ENCODE peak calls at places on chromosomes 4 and X, in eight cellular contexts. T is right cardiac atrium, Q is WERI-Rb-1, G is mesenchymal stem cell, R is psoas muscle, I is fibroblast of lung, O is A673, X is tibial artery. K is an unnamed sample. For H3K27me3, the result is how much of the 10 kb centered on the place peaks cover.

GRCh38 chr4:101102114-101102752 is 245.1 kb downstream of the PPP3CA start:
- DNase-seq in T (peak), Q (no peak), G (no peak), R (peak), I (peak), O (peak), X (peak), K (no peak)

GRCh38 chr4:159070742-159071141 is 32.1 kb upstream of the RAPGEF2 start:
- DNase-seq in T (no peak), Q (no peak), G (peak), R (no peak), I (peak), O (no peak), X (no peak), K (no peak)

GRCh38 chr4:176300036-176300435 is 19.7 kb upstream of the SPCS3 start:
- DNase-seq in T (no peak), Q (peak), G (no peak), R (no peak), I (no peak), O (no peak), X (no peak), K (no peak)

GRCh38 chr4:185346975-185347601 is 48.6 kb downstream of the LRP2BP start:
- DNase-seq in T (no peak), Q (no peak), G (peak), R (no peak), I (peak), O (no peak), X (no peak), K (no peak)

GRCh38 chrX:625137-625691 is 5.4 kb upstream of the SHOX start:
- DNase-seq in T (no peak), Q (no peak), G (no peak), R (no peak), I (no peak), O (no peak), X (no peak), K (no peak)

GRCh38 chrX:150688911-150689451 is 4.2 kb upstream of the MTMR1 start:
- DNase-seq in T (no peak), Q (no peak), G (peak), R (no peak), I (peak), O (peak), X (no peak), K (no peak)

GRCh38 chr4:141391771-141392170 is 171.1 kb downstream of the ZNF330 start:
- DNase-seq in T (no peak), Q (no peak), G (no peak), R (no peak), I (no peak), O (no peak), X (no peak), K (no peak)

GRCh38 chrX:138748480-138748879 is 37.0 kb upstream of the FGF13 start:
- DNase-seq in T (no peak), Q (no peak), G (no peak), R (no peak), I (peak), O (peak), X (no peak), K (no peak)

GRCh38 chrX:65203545-65203944 is 227.3 kb upstream of the ZC4H2 start:
- DNase-seq in T (peak), Q (no peak), G (no peak), R (no peak), I (no peak), O (no peak), X (no peak), K (no peak)

GRCh38 chrX:123779908-123780396 is 47.1 kb upstream of the THOC2 start:
- DNase-seq in T (no peak), Q (no peak), G (no peak), R (no peak), I (no peak), O (no peak), X (no peak), K (no peak)

GRCh38 chr4:82431026-82431745 is 796 bp downstream of the ENOPH1 start:
- DNase-seq in T (peak), Q (peak), G (peak), R (no peak), I (no peak), O (no peak), X (no peak), K (no peak)

GRCh38 chrX:47384502-47384901 is 14.1 kb downstream of the ZNF157 start:
- DNase-seq in T (peak), Q (peak), G (peak), R (no peak), I (peak), O (peak), X (peak), K (peak)

GRCh38 chrX:110136136-110136535 is 133.2 kb downstream of the TMEM164 start:
- DNase-seq in T (no peak), Q (no peak), G (no peak), R (no peak), I (no peak), O (no peak), X (no peak), K (no peak)

GRCh38 chrX:30654989-30655607 is 1.9 kb downstream of the GK start:
- DNase-seq in T (no peak), Q (no peak), G (no peak), R (no peak), I (peak), O (no peak), X (no peak), K (no peak)

GRCh38 chr4:8910100-8910821 is 38.6 kb upstream of the HMX1 start:
- DNase-seq in T (no peak), Q (peak), G (no peak), R (peak), I (no peak), O (no peak), X (peak), K (no peak)

GRCh38 chr4:3339566-3339965 is 46.7 kb downstream of the RGS12 start:
- DNase-seq in T (no peak), Q (no peak), G (no peak), R (no peak), I (no peak), O (no peak), X (no peak), K (no peak)

GRCh38 chr4:181140037-181140603 is 1103.1 kb upstream of the TENM3 start:
- DNase-seq in T (no peak), Q (no peak), G (no peak), R (no peak), I (peak), O (peak), X (no peak), K (no peak)

GRCh38 chrX:49249616-49250015 is 14.3 kb downstream of the CCDC22 start:
- DNase-seq in T (no peak), Q (no peak), G (no peak), R (no peak), I (no peak), O (no peak), X (no peak), K (no peak)

GRCh38 chr4:108193891-108194672 is 25.4 kb upstream of the LEF1 start:
- DNase-seq in T (no peak), Q (no peak), G (peak), R (no peak), I (no peak), O (no peak), X (no peak), K (no peak)

GRCh38 chr4:154686838-154687237 is 57.0 kb upstream of the LRAT start:
- DNase-seq in T (no peak), Q (no peak), G (no peak), R (no peak), I (peak), O (peak), X (no peak), K (no peak)

GRCh38 chr4:10074767-10075105 is 41.9 kb downstream of the WDR1 start:
- DNase-seq in T (peak), Q (peak), G (peak), R (no peak), I (peak), O (peak), X (peak), K (no peak)

GRCh38 chr4:2292679-2293108 is 30.8 kb upstream of the MXD4 start:
- DNase-seq in T (no peak), Q (peak), G (no peak), R (no peak), I (peak), O (peak), X (no peak), K (no peak)

DNA sequence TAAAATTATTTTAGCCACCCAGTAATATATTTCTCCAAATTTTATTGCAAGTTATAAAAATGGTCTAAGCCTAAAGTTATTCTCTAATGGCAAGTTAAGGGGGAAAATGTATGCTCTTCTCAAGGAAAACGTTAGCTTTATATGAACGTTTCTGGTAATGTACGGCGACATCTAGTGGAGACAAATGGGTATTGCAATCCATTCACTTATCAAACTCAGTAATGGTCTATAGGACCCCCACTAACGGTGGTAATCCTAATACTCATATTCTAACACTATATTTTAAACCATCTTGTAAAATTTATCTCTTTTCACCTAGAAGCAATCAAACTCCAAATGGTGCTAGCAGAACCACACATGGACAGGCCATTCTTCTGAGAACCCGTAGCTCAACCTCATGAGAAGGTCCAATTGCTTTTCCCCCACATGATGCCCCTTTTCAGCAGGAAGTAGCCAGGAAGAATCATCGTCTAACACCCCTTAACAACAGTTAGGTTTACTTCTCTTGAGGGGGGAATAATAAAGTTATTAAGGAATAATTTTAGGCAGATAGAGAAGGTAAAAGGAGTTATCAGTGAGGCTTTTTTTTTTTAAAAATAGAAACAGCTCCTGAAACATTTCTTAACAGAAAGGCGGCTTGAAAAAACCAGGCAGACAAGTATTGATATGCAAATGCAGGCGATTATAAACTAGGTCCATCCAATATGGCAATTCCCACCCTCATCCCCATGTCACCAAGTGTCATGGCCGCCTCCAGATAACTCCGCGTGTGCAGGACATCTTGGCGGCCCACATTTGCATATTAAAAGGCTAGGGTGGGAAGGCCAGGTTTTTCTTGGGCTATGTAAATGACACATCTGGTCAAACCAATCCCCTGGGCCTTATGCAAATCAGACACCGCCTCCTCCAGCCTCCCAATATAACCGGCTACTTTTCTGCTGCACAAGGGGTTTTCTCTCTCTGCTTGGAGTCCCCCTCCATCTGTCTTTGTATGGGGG is 35.0 kb downstream of the NUDT11 start:
- DNase-seq in T (no peak), Q (no peak), G (peak), R (no peak), I (peak), O (peak), X (no peak), K (no peak)
- H3K27me3 ChIP-seq in T (under half), Q (under half), G (under half), R (under half), I (under half), O (under half), X (under half), K (under half)

GRCh38 chr4:168781341-168781740 is 228.7 kb downstream of the CBR4 start:
- DNase-seq in T (peak), Q (no peak), G (no peak), R (no peak), I (no peak), O (no peak), X (no peak), K (no peak)
- H3K27ac ChIP-seq in T (no peak), Q (no peak), G (no peak), R (no peak), I (no peak), O (no peak), X (no peak), K (no peak)

DNA sequence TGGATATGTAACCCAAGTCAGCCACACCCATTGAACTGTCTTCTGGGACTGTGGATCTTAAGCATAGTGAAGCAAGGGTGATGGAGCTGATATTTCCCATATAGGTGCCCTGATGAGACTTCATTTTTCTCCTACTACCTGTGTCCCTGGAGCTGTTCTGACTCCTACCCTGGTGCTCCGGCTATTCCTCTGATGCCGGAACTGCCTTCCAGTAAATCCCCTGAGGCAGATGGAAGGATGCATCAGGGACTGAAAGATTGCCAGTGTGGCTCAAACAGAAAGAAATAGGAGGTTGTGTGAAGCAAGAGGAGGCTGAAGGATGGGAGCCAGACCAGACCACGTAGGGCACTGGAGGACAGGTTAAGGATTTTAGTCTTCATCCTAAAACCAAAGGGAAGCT is 74.7 kb downstream of the HOPX start:
- DNase-seq in T (no peak), Q (no peak), G (no peak), R (no peak), I (no peak), O (no peak), X (no peak), K (no peak)
- H3K27me3 ChIP-seq in T (under half), Q (under half), G (under half), R (under half), I (under half), O (under half), X (under half), K (under half)

GRCh38 chr4:137417676-137418075 is 114.6 kb downstream of the PCDH18 start:
- DNase-seq in T (no peak), Q (no peak), G (no peak), R (no peak), I (peak), O (no peak), X (no peak), K (no peak)

GRCh38 chr4:137422666-137423065 is 109.6 kb downstream of the PCDH18 start:
- DNase-seq in T (no peak), Q (no peak), G (peak), R (no peak), I (no peak), O (no peak), X (no peak), K (no peak)

GRCh38 chr4:137420901-137421384 is 111.4 kb downstream of the PCDH18 start:
- DNase-seq in T (peak), Q (no peak), G (no peak), R (no peak), I (no peak), O (no peak), X (no peak), K (no peak)

GRCh38 chr4:137425281-137425680 is 107.0 kb downstream of the PCDH18 start:
- DNase-seq in T (no peak), Q (no peak), G (no peak), R (no peak), I (no peak), O (no peak), X (no peak), K (no peak)

DNA sequence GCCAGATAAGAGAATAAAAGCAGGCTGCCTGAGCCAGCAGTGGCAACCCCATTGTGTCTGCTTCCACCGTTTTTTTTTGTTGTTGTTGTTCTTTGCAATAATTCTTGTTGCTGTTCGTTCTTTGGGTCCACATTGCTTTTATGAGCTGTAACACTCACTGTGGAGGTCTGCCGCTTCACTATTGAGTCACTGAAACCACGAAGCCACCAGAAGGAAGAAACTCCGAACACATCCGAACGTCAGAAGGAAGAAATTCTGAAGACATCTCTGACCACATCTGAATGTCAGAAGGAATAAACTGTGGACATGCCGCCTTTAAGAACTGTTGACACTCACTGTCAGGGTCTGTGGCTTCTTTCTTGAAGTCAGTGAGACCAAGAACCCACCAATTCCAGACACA is 110.5 kb downstream of the PCDH18 start:
- DNase-seq in T (no peak), Q (no peak), G (peak), R (no peak), I (peak), O (no peak), X (no peak), K (no peak)
- H3K27ac ChIP-seq in T (no peak), Q (no peak), G (no peak), R (no peak), I (no peak), O (no peak), X (no peak), K (no peak)

GRCh38 chr4:110631582-110632505 is 9.0 kb upstream of the PITX2 start:
- DNase-seq in T (peak), Q (peak), G (peak), R (peak), I (peak), O (peak), X (peak), K (no peak)

GRCh38 chr4:110635155-110635479 is 12.2 kb upstream of the PITX2 start:
- DNase-seq in T (no peak), Q (no peak), G (no peak), R (no peak), I (no peak), O (no peak), X (no peak), K (no peak)

GRCh38 chr4:110634320-110635154 is 11.7 kb upstream of the PITX2 start:
- DNase-seq in T (no peak), Q (no peak), G (peak), R (no peak), I (no peak), O (no peak), X (no peak), K (no peak)

GRCh38 chr4:110632506-110633357 is 9.9 kb upstream of the PITX2 start:
- DNase-seq in T (no peak), Q (no peak), G (peak), R (no peak), I (no peak), O (no peak), X (no peak), K (no peak)

DNA sequence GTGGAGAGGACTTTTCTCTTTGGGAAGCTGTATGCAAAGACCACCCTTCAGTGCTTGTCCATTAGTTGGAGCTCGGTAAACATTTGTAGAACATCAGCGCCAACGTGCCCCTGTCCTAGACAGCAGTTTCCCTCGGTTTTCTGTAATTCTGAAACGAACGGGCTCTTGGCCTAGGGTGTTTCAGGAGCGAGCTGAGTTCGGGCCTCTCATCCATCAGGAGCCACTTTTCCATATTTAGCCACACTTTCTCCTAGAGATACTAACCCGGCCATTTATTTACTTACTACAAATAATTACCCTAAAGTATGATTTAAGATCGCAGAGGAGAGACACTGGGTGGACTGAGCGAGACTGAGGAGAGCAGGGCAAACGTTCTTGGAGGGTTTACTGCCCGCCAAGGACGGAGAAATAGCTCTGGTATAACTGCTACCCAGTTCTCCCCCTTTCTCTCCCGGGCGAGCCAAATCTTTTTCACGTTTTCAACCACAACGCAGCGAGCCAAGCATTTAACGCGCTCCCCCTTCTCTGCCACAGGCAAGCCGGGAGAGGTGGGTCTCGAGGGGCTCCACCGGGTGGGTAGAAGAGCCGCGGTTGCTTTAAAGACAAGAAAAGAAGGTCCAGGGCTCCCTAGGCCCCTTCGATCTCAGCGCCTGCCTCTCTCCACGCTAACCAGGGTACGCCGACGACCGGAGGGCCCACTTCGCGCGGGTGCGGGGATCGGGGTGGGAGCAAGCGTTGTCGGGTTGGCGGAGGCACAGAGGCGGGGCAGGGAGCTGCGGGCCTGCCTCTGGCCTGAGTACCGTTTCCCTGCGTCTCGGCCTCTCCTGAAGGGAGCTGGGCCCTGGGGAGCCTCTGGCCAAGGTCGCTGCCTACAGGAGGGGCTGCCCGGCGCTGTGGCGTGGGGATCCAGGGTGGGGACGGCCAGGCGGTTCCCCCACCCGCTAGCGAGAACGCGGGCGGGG is 10.8 kb upstream of the PITX2 start:
- DNase-seq in T (no peak), Q (no peak), G (peak), R (peak), I (no peak), O (no peak), X (no peak), K (no peak)
- H3K27me3 ChIP-seq in T (under half), Q (half or more), G (half or more), R (under half), I (half or more), O (under half), X (half or more), K (half or more)

GRCh38 chr4:179625391-179625790 is 2183.2 kb upstream of the AGA start:
- DNase-seq in T (no peak), Q (no peak), G (peak), R (no peak), I (peak), O (no peak), X (no peak), K (no peak)
- H3K27ac ChIP-seq in T (no peak), Q (no peak), G (peak), R (no peak), I (peak), O (no peak), X (no peak), K (no peak)

GRCh38 chr4:153401501-153401900 is 57.0 kb downstream of the MND1 start:
- DNase-seq in T (no peak), Q (no peak), G (no peak), R (no peak), I (no peak), O (no peak), X (no peak), K (no peak)
- H3K27me3 ChIP-seq in T (under half), Q (under half), G (under half), R (under half), I (under half), O (under half), X (under half), K (under half)

GRCh38 chr4:99790796-99791617 is 25.6 kb upstream of the DAPP1 start:
- DNase-seq in T (no peak), Q (peak), G (no peak), R (no peak), I (peak), O (no peak), X (no peak), K (no peak)
- H3K27ac ChIP-seq in T (no peak), Q (peak), G (no peak), R (peak), I (no peak), O (no peak), X (no peak), K (no peak)

DNA sequence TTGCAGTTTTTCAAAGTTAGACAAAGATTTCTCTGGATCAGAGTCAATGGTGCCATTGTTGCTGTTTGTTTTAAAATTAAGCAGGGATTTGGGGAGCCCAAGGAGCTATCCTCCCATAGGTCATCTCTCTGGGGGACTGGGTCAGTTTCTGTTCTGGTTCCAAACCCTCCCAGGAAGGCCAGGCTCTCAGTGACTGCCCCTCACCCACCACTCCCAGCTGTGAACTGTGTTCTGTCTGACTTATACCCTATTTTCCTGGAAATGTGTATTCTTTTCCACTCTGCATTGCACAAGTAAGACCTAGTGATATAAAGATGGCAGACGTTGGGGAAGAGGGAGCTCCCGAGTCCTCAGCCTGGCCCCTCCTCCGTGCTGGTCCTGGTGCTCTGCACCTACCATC is 65.8 kb downstream of the NHS start:
- DNase-seq in T (no peak), Q (no peak), G (no peak), R (no peak), I (no peak), O (no peak), X (no peak), K (no peak)
- H3K27me3 ChIP-seq in T (under half), Q (under half), G (under half), R (under half), I (under half), O (under half), X (under half), K (under half)

GRCh38 chr4:140096483-140096861 is 57.5 kb downstream of the MAML3 start:
- DNase-seq in T (no peak), Q (no peak), G (no peak), R (no peak), I (no peak), O (no peak), X (no peak), K (no peak)
- H3K27ac ChIP-seq in T (peak), Q (no peak), G (peak), R (peak), I (peak), O (peak), X (peak), K (no peak)

K was measured in iPS DF 6.9.